ENCODE peak calls at places on chromosomes 11 and 22, in ten cellular contexts. D is HCT116, F is endodermal cell, E is AG04450, V is breast epithelium, J is colonic mucosa, X is testis, Q is cardiac muscle cell, I is ovary, H is kidney. P is an unnamed sample. For H3K9me3, the result is how much of the 10 kb centered on the place peaks cover.

GRCh38 chr11:19398772-19399542 is 158.2 kb upstream of the E2F8 start:
- DNase-seq in D (no peak), F (peak), E (peak), V (no peak), J (no peak), X (peak), Q (peak), I (peak), H (peak), P (no peak)

GRCh38 chr22:24208012-24208749 is 26.9 kb downstream of the SUSD2 start:
- DNase-seq in D (peak), F (no peak), E (peak), V (peak), J (no peak), X (peak), Q (peak), I (no peak), H (no peak), P (no peak)

GRCh38 chr11:14653090-14653489 is 9.5 kb downstream of the PDE3B start:
- DNase-seq in D (no peak), F (no peak), E (no peak), V (no peak), J (no peak), X (no peak), Q (no peak), I (no peak), H (no peak), P (no peak)

GRCh38 chr22:41915035-41915782 is at the start of gene SHISA8:
- DNase-seq in D (no peak), F (peak), E (no peak), V (no peak), J (peak), X (peak), Q (peak), I (peak), H (no peak), P (peak)

GRCh38 chr11:100151944-100152343 is 535.1 kb upstream of the ARHGAP42 start:
- DNase-seq in D (no peak), F (no peak), E (no peak), V (no peak), J (no peak), X (no peak), Q (no peak), I (no peak), H (peak), P (no peak)

GRCh38 chr11:105156231-105156630 is 16.7 kb upstream of the CARD18 start:
- DNase-seq in D (no peak), F (no peak), E (no peak), V (peak), J (no peak), X (no peak), Q (no peak), I (no peak), H (no peak), P (no peak)

GRCh38 chr11:46121328-46121723 is at the start of gene PHF21A:
- DNase-seq in D (peak), F (peak), E (peak), V (peak), J (peak), X (peak), Q (peak), I (peak), H (peak), P (peak)

GRCh38 chr11:65411681-65412070 is 10.9 kb upstream of the NEAT1 start:
- DNase-seq in D (no peak), F (peak), E (no peak), V (no peak), J (no peak), X (no peak), Q (no peak), I (peak), H (peak), P (no peak)

GRCh38 chr11:44104472-44105294 is 9.2 kb downstream of the EXT2 start:
- DNase-seq in D (no peak), F (peak), E (no peak), V (no peak), J (no peak), X (no peak), Q (peak), I (no peak), H (no peak), P (no peak)

GRCh38 chr11:128814856-128815705 is 52.0 kb downstream of the KCNJ1 start:
- DNase-seq in D (no peak), F (peak), E (peak), V (peak), J (no peak), X (peak), Q (peak), I (peak), H (no peak), P (peak)

GRCh38 chr11:34631737-34632104 is 10.8 kb downstream of the EHF start:
- DNase-seq in D (no peak), F (no peak), E (no peak), V (no peak), J (no peak), X (no peak), Q (no peak), I (no peak), H (peak), P (no peak)

GRCh38 chr11:22624742-22625447 is 728 bp downstream of the FANCF start:
- DNase-seq in D (peak), F (peak), E (no peak), V (peak), J (peak), X (peak), Q (peak), I (peak), H (peak), P (peak)

GRCh38 chr22:28027453-28028448 is 108.7 kb upstream of the PITPNB start:
- DNase-seq in D (no peak), F (no peak), E (no peak), V (peak), J (peak), X (peak), Q (peak), I (no peak), H (no peak), P (peak)

GRCh38 chr11:75668508-75669297 is at the start of gene MAP6:
- DNase-seq in D (no peak), F (peak), E (no peak), V (no peak), J (peak), X (peak), Q (no peak), I (no peak), H (no peak), P (peak)

GRCh38 chr11:115430345-115430744 is 73.9 kb downstream of the CADM1 start:
- DNase-seq in D (no peak), F (no peak), E (no peak), V (no peak), J (no peak), X (no peak), Q (no peak), I (no peak), H (no peak), P (no peak)

GRCh38 chr22:49763696-49764095 is 64.0 kb downstream of the BRD1 start:
- DNase-seq in D (no peak), F (peak), E (no peak), V (no peak), J (no peak), X (no peak), Q (no peak), I (no peak), H (peak), P (no peak)

GRCh38 chr11:72475359-72475758 is 41.0 kb upstream of the CLPB start:
- DNase-seq in D (no peak), F (no peak), E (no peak), V (no peak), J (no peak), X (no peak), Q (no peak), I (no peak), H (no peak), P (no peak)

GRCh38 chr11:65551572-65552398 is 6.4 kb downstream of the LTBP3 start:
- DNase-seq in D (peak), F (peak), E (no peak), V (no peak), J (peak), X (peak), Q (no peak), I (peak), H (peak), P (peak)

GRCh38 chr11:73265278-73265810 is 6.8 kb upstream of the P2RY6 start:
- DNase-seq in D (no peak), F (no peak), E (no peak), V (no peak), J (no peak), X (no peak), Q (no peak), I (no peak), H (no peak), P (no peak)

GRCh38 chr22:17773606-17774205 is 563 bp downstream of the BID start:
- DNase-seq in D (no peak), F (peak), E (no peak), V (no peak), J (peak), X (peak), Q (peak), I (no peak), H (no peak), P (peak)

GRCh38 chr22:20641198-20641892 is 132.6 kb upstream of the SERPIND1 start:
- DNase-seq in D (no peak), F (peak), E (no peak), V (no peak), J (no peak), X (no peak), Q (no peak), I (no peak), H (no peak), P (no peak)

GRCh38 chr11:76772100-76772782 is 10.9 kb upstream of the TSKU start:
- DNase-seq in D (no peak), F (no peak), E (no peak), V (no peak), J (no peak), X (no peak), Q (no peak), I (peak), H (no peak), P (no peak)

GRCh38 chr22:49368976-49369725 is 458.5 kb downstream of the BRD1 start:
- DNase-seq in D (no peak), F (peak), E (no peak), V (no peak), J (peak), X (no peak), Q (no peak), I (no peak), H (peak), P (no peak)

GRCh38 chr11:57277845-57278720 is 41.0 kb upstream of the APLNR start:
- DNase-seq in D (peak), F (peak), E (peak), V (peak), J (peak), X (peak), Q (peak), I (peak), H (peak), P (peak)

GRCh38 chr22:17388235-17388634 is 19.0 kb downstream of the CECR2 start:
- DNase-seq in D (no peak), F (no peak), E (no peak), V (no peak), J (no peak), X (no peak), Q (no peak), I (no peak), H (no peak), P (no peak)

GRCh38 chr11:112761911-112762685 is 199.1 kb upstream of the NCAM1 start:
- DNase-seq in D (no peak), F (no peak), E (no peak), V (no peak), J (no peak), X (no peak), Q (no peak), I (no peak), H (no peak), P (no peak)

GRCh38 chr22:40101417-40102101 is 76.2 kb upstream of the TNRC6B start:
- DNase-seq in D (no peak), F (no peak), E (no peak), V (no peak), J (no peak), X (no peak), Q (no peak), I (no peak), H (no peak), P (no peak)

GRCh38 chr11:46332568-46333128 is 14.6 kb upstream of the DGKZ start:
- DNase-seq in D (no peak), F (peak), E (no peak), V (no peak), J (no peak), X (no peak), Q (no peak), I (no peak), H (no peak), P (no peak)

GRCh38 chr11:103794262-103794661 is 242.2 kb upstream of the DDI1 start:
- DNase-seq in D (no peak), F (no peak), E (no peak), V (no peak), J (no peak), X (no peak), Q (peak), I (no peak), H (no peak), P (no peak)

GRCh38 chr22:32079110-32080089 is 36.3 kb downstream of the SLC5A1 start:
- DNase-seq in D (peak), F (peak), E (peak), V (no peak), J (no peak), X (peak), Q (peak), I (no peak), H (no peak), P (no peak)

GRCh38 chr11:91921974-91922373 is 302.6 kb upstream of the FAT3 start:
- DNase-seq in D (no peak), F (no peak), E (no peak), V (no peak), J (no peak), X (no peak), Q (no peak), I (no peak), H (no peak), P (no peak)

GRCh38 chr11:132200303-132200936 is 830.0 kb downstream of the NTM start:
- DNase-seq in D (no peak), F (peak), E (no peak), V (no peak), J (no peak), X (no peak), Q (no peak), I (no peak), H (no peak), P (no peak)

GRCh38 chr11:92340839-92341238 is 116.2 kb downstream of the FAT3 start:
- DNase-seq in D (no peak), F (peak), E (no peak), V (no peak), J (peak), X (peak), Q (peak), I (no peak), H (no peak), P (peak)

GRCh38 chr11:12888525-12889158 is 120.5 kb upstream of the RASSF10 start:
- DNase-seq in D (peak), F (peak), E (peak), V (peak), J (peak), X (peak), Q (peak), I (peak), H (peak), P (peak)

GRCh38 chr11:10413268-10413667 is 41.8 kb upstream of the AMPD3 start:
- DNase-seq in D (peak), F (no peak), E (no peak), V (no peak), J (peak), X (peak), Q (peak), I (no peak), H (no peak), P (peak)

GRCh38 chr11:2299773-2300172 is 1.9 kb downstream of the C11orf21 start:
- DNase-seq in D (no peak), F (peak), E (no peak), V (peak), J (no peak), X (no peak), Q (no peak), I (no peak), H (peak), P (no peak)

GRCh38 chr22:37224757-37225420 is 12.6 kb upstream of the SSTR3 start:
- DNase-seq in D (no peak), F (no peak), E (no peak), V (no peak), J (no peak), X (no peak), Q (no peak), I (no peak), H (no peak), P (no peak)

GRCh38 chr22:37226514-37226913 is 14.2 kb upstream of the SSTR3 start:
- DNase-seq in D (no peak), F (no peak), E (no peak), V (no peak), J (no peak), X (no peak), Q (no peak), I (no peak), H (no peak), P (no peak)

GRCh38 chr22:37223965-37224551 is 11.8 kb upstream of the SSTR3 start:
- DNase-seq in D (no peak), F (no peak), E (no peak), V (no peak), J (no peak), X (no peak), Q (no peak), I (no peak), H (no peak), P (no peak)

GRCh38 chr22:37226087-37226486 is 13.8 kb upstream of the SSTR3 start:
- DNase-seq in D (no peak), F (no peak), E (no peak), V (no peak), J (no peak), X (no peak), Q (no peak), I (no peak), H (no peak), P (peak)

DNA sequence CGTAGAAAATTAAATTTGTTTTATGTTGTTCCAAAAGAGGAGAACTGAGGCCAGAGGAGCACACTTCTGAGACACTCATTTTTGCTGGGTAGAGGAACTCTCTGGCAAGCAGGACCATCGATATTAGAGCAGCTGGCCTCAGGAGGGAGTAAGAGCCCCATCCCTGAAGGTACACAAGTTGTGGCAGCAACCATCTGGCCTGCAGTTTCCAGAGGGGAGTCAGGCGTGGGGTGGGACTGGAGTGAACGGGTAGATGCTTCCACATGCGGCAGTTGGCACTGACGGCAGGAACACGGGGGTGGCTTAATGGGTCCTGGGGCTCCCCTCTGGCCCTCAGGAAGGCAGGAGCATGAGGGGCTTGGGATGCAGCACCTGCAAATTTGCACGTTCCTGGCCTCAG is 13.2 kb upstream of the SSTR3 start:
- DNase-seq in D (no peak), F (no peak), E (no peak), V (no peak), J (no peak), X (no peak), Q (no peak), I (no peak), H (no peak), P (peak)
- TF ChIP-seq CTCF in D (no peak), F (peak), E (peak), V (no peak), J (no peak), X (no peak), Q (no peak), I (no peak), H (no peak), P (peak)

DNA sequence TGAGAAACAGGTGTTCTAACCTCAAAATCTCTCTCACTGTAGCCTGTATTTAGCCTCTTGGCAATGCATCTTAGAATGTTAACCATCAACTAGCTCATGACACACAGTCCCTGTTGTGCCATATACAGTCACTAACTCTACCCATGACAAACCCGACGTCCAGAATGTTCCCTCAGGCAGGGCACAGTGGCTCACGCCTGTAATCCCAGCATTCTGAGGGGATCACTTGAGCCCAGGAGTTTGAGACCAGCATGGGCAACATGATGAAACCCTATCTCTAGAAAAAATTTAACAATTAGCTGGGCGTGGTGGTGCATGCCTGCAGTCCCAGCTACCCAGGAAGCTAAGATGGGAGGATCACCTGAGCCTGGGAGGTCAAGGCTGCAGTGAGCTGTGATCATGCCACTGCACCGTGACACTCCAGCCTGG is 18.2 kb upstream of the CCDC34 start:
- DNase-seq in D (no peak), F (no peak), E (no peak), V (no peak), J (no peak), X (no peak), Q (no peak), I (no peak), H (no peak), P (no peak)
- H3K27ac ChIP-seq in D (no peak), F (no peak), E (no peak), V (no peak), J (no peak), X (no peak), Q (peak), I (no peak), H (peak), P (no peak)

GRCh38 chr11:62857541-62857982 is 18.2 kb upstream of the WDR74 start:
- DNase-seq in D (no peak), F (no peak), E (no peak), V (no peak), J (peak), X (no peak), Q (no peak), I (no peak), H (no peak), P (no peak)

GRCh38 chr11:62855571-62856332 is 16.4 kb upstream of the WDR74 start:
- DNase-seq in D (peak), F (peak), E (peak), V (peak), J (peak), X (peak), Q (peak), I (peak), H (peak), P (peak)

GRCh38 chr11:62854825-62855570 is 15.6 kb upstream of the WDR74 start:
- DNase-seq in D (no peak), F (no peak), E (no peak), V (no peak), J (peak), X (no peak), Q (no peak), I (no peak), H (no peak), P (no peak)

GRCh38 chr11:62858201-62858600 is 18.8 kb upstream of the WDR74 start:
- DNase-seq in D (no peak), F (no peak), E (no peak), V (no peak), J (no peak), X (no peak), Q (no peak), I (no peak), H (peak), P (no peak)

DNA sequence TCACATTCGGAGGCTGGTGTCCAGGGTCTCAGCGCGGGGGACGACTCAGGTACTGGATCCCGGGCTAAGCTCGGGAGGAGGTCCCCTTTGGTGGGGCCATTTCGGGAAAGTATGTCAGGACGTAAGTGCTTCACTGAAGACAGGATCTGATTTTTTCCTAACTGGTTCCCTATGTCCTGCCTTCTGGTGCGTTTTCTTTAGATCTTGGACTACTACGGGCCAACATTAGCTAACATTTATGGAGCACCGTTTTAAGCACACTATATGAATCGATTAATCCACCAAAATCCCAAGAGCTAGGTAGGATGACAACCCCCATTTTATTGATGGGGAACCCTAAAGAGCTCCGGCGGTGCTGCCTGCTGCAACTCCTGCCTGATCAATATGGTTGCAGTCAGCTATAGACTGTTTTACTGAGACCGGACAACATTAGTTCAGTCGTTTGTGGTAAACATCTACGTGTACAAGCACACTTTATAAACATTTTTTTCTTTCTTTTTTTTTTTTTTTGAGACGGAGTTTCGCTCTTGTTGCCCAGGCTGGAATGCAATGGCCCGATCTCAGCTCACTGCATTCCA is 17.0 kb upstream of the WDR74 start:
- DNase-seq in D (no peak), F (no peak), E (no peak), V (no peak), J (no peak), X (no peak), Q (no peak), I (no peak), H (no peak), P (no peak)
- H3K9me3 ChIP-seq in D (under half), F (under half), E (under half), V (under half), J (under half), X (under half), Q (under half), I (under half), H (under half), P (under half)

GRCh38 chr22:44357962-44358553 is 45.3 kb upstream of the SHISAL1 start:
- DNase-seq in D (no peak), F (peak), E (no peak), V (no peak), J (no peak), X (peak), Q (peak), I (peak), H (peak), P (no peak)

GRCh38 chr22:44359496-44360110 is 46.9 kb upstream of the SHISAL1 start:
- DNase-seq in D (no peak), F (peak), E (no peak), V (no peak), J (no peak), X (no peak), Q (no peak), I (peak), H (peak), P (no peak)

GRCh38 chr22:44358723-44359440 is 46.1 kb upstream of the SHISAL1 start:
- DNase-seq in D (no peak), F (peak), E (no peak), V (no peak), J (no peak), X (no peak), Q (no peak), I (peak), H (peak), P (no peak)

GRCh38 chr22:44355688-44356070 is 42.9 kb upstream of the SHISAL1 start:
- DNase-seq in D (no peak), F (peak), E (no peak), V (no peak), J (no peak), X (no peak), Q (no peak), I (peak), H (peak), P (no peak)

GRCh38 chr22:44357296-44357961 is 44.7 kb upstream of the SHISAL1 start:
- DNase-seq in D (no peak), F (peak), E (no peak), V (no peak), J (no peak), X (no peak), Q (no peak), I (no peak), H (no peak), P (peak)
- TF ChIP-seq CTCF in D (peak), F (peak), E (peak), V (no peak), J (no peak), X (no peak), Q (peak), I (no peak), H (no peak), P (peak)

P was measured in WERI-Rb-1.